ENCODE peak calls at places on chromosomes 1 and 21, in four cellular contexts. B, E, G and L are unnamed samples.

GRCh38 chr1:12525311-12526181 is 92.5 kb downstream of the DHRS3 start:
- DNase-seq in B (peak; percentile 64), E (peak; percentile 69), G (no peak), L (no peak)

GRCh38 chr1:230130172-230130944 is 63.3 kb downstream of the GALNT2 start:
- DNase-seq in B (no peak), E (no peak), G (no peak), L (no peak)

GRCh38 chr1:25450894-25451293 is 20.2 kb downstream of the MACO1 start:
- DNase-seq in B (no peak), E (no peak), G (no peak), L (no peak)

GRCh38 chr1:22264464-22265330 is 121.8 kb upstream of the WNT4 start:
- DNase-seq in B (no peak), E (no peak), G (no peak), L (no peak)

GRCh38 chr21:44012474-44013379 is 618 bp downstream of the TRAPPC10 start:
- DNase-seq in B (peak; percentile 19), E (peak; percentile 55), G (peak; percentile 76), L (peak; percentile 57)

GRCh38 chr1:217106231-217106630 is 383.0 kb upstream of the ESRRG start:
- DNase-seq in B (no peak), E (no peak), G (no peak), L (no peak)

GRCh38 chr1:14676400-14676799 is 77.9 kb downstream of the KAZN start:
- DNase-seq in B (no peak), E (no peak), G (no peak), L (no peak)

GRCh38 chr1:95309031-95309459 is 75.0 kb downstream of the RWDD3 start:
- DNase-seq in B (no peak), E (no peak), G (no peak), L (no peak)

GRCh38 chr1:212622467-212622866 is 13.9 kb downstream of the ATF3 start:
- DNase-seq in B (no peak), E (no peak), G (no peak), L (no peak)

GRCh38 chr1:74343191-74343590 is 108.0 kb downstream of the TNNI3K start:
- DNase-seq in B (no peak), E (no peak), G (no peak), L (peak; percentile 41)

GRCh38 chr1:81982523-81982922 is 181.8 kb downstream of the ADGRL2 start:
- DNase-seq in B (no peak), E (no peak), G (no peak), L (no peak)

GRCh38 chr1:113396585-113396984 is 6.3 kb downstream of the MAGI3 start:
- DNase-seq in B (no peak), E (no peak), G (no peak), L (no peak)

GRCh38 chr1:83807792-83808191 is 191.1 kb downstream of the TTLL7 start:
- DNase-seq in B (no peak), E (no peak), G (no peak), L (no peak)

GRCh38 chr21:16563795-16564194 is 834.0 kb downstream of the USP25 start:
- DNase-seq in B (no peak), E (no peak), G (no peak), L (no peak)

DNA sequence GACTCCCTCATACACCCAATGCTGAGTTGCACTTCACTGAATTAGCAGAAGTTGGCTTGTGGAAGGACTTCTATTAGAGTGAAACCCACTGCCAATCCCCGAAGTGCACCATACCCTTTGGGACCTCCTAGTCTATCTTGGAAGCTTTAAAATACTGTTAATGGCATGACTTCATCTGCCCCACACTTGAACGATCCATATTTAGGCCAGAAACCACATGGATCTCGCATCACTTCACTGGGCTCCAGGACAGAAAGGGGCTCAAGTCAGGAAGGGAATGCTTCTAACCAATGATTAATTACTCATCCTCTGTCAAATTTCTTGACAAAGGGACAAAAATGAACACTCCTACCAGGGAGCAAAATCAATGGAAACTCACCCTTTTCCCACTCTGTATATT is 69.1 kb downstream of the BCAR3 start:
- DNase-seq in B (no peak), E (no peak), G (no peak), L (no peak)
- H3K4me3 ChIP-seq in B (no peak overlapping the region), E (peak overlapping the region; percentile 43), G (no peak overlapping the region), L (no peak overlapping the region)

DNA sequence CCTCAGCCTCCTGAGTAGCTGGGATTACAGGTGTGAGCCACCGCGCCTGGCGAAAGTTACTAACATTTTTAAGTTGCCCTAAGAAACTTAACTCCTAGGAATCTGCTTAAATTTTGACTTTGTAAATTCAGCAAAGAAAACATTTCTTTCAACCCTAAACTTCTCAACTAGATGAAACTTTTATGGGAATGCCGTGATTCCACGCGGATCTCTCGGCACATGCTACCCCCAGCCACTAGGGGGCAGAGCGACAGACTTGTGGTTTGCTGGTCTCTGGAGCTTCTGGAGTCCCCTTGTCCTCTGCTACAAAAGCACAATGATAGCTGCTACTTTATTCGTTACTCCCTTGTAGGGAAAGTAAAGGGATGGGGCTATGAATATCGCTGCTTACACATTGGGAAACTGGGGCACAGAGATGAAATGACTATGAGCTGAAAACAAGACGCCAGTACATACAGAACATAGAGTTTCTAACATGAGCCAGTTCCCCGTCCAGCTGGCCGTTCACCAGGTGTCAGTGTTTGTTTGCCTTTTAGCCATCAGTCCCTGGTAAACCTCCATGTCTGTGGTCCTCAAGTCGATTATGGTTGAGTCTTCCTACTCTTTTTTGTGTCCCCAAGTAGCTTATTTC is 114.7 kb downstream of the PBX1 start:
- DNase-seq in B (no peak), E (no peak), G (no peak), L (no peak)
- H3K27ac ChIP-seq in B (no peak overlapping the region), E (no peak overlapping the region), G (no peak overlapping the region), L (no peak overlapping the region)

GRCh38 chr1:46719689-46720088 is 775 bp upstream of the EFCAB14 start:
- DNase-seq in B (no peak), E (peak; percentile 81), G (no peak), L (no peak)

GRCh38 chr1:46718340-46718726 is 581 bp downstream of the EFCAB14 start:
- DNase-seq in B (no peak), E (no peak), G (no peak), L (no peak)

GRCh38 chr1:46718727-46719622 is at the start of gene EFCAB14:
- DNase-seq in B (peak; percentile 95), E (peak; percentile 99), G (peak; percentile 100), L (peak; percentile 93)

GRCh38 chr1:46717654-46718053 is 1.3 kb downstream of the EFCAB14 start:
- DNase-seq in B (no peak), E (no peak), G (no peak), L (no peak)

DNA sequence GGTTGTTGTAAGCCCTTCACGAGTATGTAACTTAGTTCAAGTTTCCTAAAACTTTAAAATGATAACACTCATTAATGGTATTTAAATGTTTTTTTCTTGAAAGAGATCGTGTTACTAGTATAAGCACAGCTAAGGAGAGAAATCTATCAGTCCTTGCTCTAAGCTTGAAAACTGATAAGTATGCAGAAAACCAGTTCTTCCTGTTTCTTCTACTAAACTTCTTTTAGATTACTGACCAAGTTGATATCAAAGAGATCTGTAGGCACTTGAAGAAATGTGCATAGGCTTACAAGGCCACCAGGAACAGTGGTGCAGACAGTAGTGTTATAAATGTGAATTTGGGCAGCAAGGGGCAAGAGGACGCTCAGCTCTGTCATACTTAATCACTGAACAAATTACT is 3.9 kb downstream of the EFCAB14 start:
- DNase-seq in B (no peak), E (no peak), G (no peak), L (no peak)
- H3K4me3 ChIP-seq in B (no peak overlapping the region), E (no peak overlapping the region), G (no peak overlapping the region), L (no peak overlapping the region)

DNA sequence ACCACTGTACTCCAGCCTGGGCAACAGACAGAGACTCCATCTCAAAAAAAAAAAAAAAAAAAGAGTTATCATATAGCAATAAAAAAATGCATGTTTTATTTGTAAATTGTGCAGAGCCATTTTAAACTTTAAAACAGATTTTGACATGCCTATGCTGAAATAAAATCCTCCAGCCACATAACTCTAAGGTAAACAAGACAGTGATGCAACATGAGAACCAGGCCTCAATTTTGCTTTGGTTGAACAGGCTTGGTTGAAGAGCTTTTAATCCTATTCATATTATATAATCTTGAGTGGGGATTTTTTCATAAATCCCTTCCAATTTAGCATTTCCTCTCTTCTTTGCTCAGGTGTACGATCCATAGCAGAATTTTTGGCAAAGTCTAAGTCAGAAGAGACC is 26.1 kb downstream of the ARMH1 start:
- DNase-seq in B (no peak), E (no peak), G (no peak), L (no peak)
- H3K27ac ChIP-seq in B (no peak overlapping the region), E (no peak overlapping the region), G (no peak overlapping the region), L (no peak overlapping the region)

GRCh38 chr1:46065405-46065804 is 67.0 kb downstream of the PIK3R3 start:
- DNase-seq in B (no peak), E (no peak), G (no peak), L (no peak)
- H3K4me3 ChIP-seq in B (no peak overlapping the region), E (no peak overlapping the region), G (no peak overlapping the region), L (no peak overlapping the region)

GRCh38 chr1:178954937-178955336 is 70.8 kb upstream of the FAM20B start:
- DNase-seq in B (no peak), E (no peak), G (no peak), L (no peak)

GRCh38 chr1:178953538-178954207 is 72.0 kb upstream of the FAM20B start:
- DNase-seq in B (peak; percentile 55), E (no peak), G (no peak), L (no peak)

GRCh38 chr1:178954291-178954690 is 71.4 kb upstream of the FAM20B start:
- DNase-seq in B (no peak), E (no peak), G (no peak), L (no peak)

GRCh38 chr1:178951600-178951999 is 74.1 kb upstream of the FAM20B start:
- DNase-seq in B (no peak), E (no peak), G (no peak), L (no peak)

DNA sequence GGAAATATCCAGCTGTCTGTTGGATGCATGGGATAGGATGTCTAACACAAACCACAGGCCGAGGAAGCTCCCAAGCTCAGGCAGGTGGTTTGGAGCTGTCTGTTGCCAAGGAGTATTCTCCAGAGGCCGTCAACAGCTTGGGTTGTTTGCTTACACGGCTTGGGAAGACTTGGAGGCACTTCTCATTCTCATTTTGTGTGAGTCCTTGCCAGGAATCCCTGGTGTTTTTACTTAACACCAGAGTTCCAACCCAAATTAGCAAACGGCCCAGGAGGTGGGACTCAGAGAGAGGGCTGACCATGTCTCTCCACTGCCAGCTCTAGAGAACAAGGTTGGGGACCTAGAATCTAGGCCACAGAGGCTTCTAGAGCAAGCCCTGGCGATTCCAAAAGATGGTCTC is 72.7 kb upstream of the FAM20B start:
- DNase-seq in B (peak; percentile 85), E (no peak), G (no peak), L (no peak)
- H3K27ac ChIP-seq in B (no peak overlapping the region), E (peak overlapping the region; percentile 29), G (no peak overlapping the region), L (no peak overlapping the region)

DNA sequence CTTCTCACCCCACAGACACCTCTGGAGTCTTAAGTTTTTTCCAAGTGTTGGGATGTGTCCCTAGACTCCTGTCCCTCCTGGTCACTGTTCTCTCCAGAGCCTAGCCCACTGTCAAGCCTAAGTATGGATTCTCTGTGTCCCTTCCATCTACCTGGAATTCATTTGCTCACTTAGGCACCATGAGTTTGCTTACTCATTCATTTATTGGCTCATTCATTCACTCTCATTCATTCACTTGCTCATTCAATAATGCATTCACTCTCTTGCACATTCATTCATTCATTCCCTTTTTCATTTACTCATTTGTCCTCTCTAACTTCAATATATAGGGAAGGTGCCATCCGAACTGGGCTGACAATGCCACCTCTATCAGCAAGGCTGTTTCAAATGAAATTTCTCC is 1.6 kb downstream of the S100A16 start:
- DNase-seq in B (no peak), E (no peak), G (no peak), L (no peak)
- H3K4me3 ChIP-seq in B (peak overlapping the region; percentile 54), E (peak overlapping the region; percentile 76), G (no peak overlapping the region), L (no peak overlapping the region)